ENCODE peak calls at places on chromosomes 5 and 9, in ten cellular contexts. One of them, this sample, is unnamed.

GRCh38 chr5:102286465-102286864 is 9.6 kb downstream of the SLCO4C1 start:
- DNase-seq in prostate gland: no peak
- DNase-seq in PC-3: no peak
- DNase-seq in mesothelial cell of epicardium: no peak
- DNase-seq in CD4-positive, alpha-beta T cell: no peak
- DNase-seq in choroid plexus epithelial cell: no peak
- DNase-seq in mucosa of descending colon: no peak
- DNase-seq in psoas muscle: no peak
- DNase-seq in Calu3: no peak
- DNase-seq in RWPE1: no peak
- DNase-seq in this sample: no peak

GRCh38 chr5:154086123-154086522 is 47.4 kb downstream of the MFAP3 start:
- DNase-seq in prostate gland: no peak
- DNase-seq in PC-3: no peak
- DNase-seq in mesothelial cell of epicardium: no peak
- DNase-seq in CD4-positive, alpha-beta T cell: no peak
- DNase-seq in choroid plexus epithelial cell: no peak
- DNase-seq in mucosa of descending colon: no peak
- DNase-seq in psoas muscle: no peak
- DNase-seq in Calu3: no peak
- DNase-seq in RWPE1: no peak
- DNase-seq in this sample: no peak

GRCh38 chr5:168365581-168366081 is 74.2 kb downstream of the WWC1 start:
- DNase-seq in prostate gland: peak; percentile 84
- DNase-seq in PC-3: peak; percentile 75
- DNase-seq in mesothelial cell of epicardium: no peak
- DNase-seq in CD4-positive, alpha-beta T cell: no peak
- DNase-seq in choroid plexus epithelial cell: no peak
- DNase-seq in mucosa of descending colon: peak; percentile 80
- DNase-seq in psoas muscle: peak; percentile 57
- DNase-seq in Calu3: peak; percentile 82
- DNase-seq in RWPE1: peak; percentile 86
- DNase-seq in this sample: no peak

GRCh38 chr9:138077898-138078540 is 200.4 kb downstream of the CACNA1B start:
- DNase-seq in prostate gland: no peak
- DNase-seq in PC-3: no peak
- DNase-seq in mesothelial cell of epicardium: no peak
- DNase-seq in CD4-positive, alpha-beta T cell: no peak
- DNase-seq in choroid plexus epithelial cell: no peak
- DNase-seq in mucosa of descending colon: no peak
- DNase-seq in psoas muscle: no peak
- DNase-seq in Calu3: no peak
- DNase-seq in RWPE1: no peak
- DNase-seq in this sample: peak; percentile 9

GRCh38 chr5:22649076-22649475 is 204.1 kb downstream of the CDH12 start:
- DNase-seq in prostate gland: peak; percentile 44
- DNase-seq in PC-3: peak; percentile 85
- DNase-seq in mesothelial cell of epicardium: no peak
- DNase-seq in CD4-positive, alpha-beta T cell: no peak
- DNase-seq in choroid plexus epithelial cell: no peak
- DNase-seq in mucosa of descending colon: no peak
- DNase-seq in psoas muscle: no peak
- DNase-seq in Calu3: peak; percentile 46
- DNase-seq in RWPE1: peak; percentile 1
- DNase-seq in this sample: no peak

GRCh38 chr5:58156977-58157701 is 302.7 kb downstream of the PLK2 start:
- DNase-seq in prostate gland: no peak
- DNase-seq in PC-3: no peak
- DNase-seq in mesothelial cell of epicardium: no peak
- DNase-seq in CD4-positive, alpha-beta T cell: no peak
- DNase-seq in choroid plexus epithelial cell: peak; percentile 10
- DNase-seq in mucosa of descending colon: no peak
- DNase-seq in psoas muscle: no peak
- DNase-seq in Calu3: no peak
- DNase-seq in RWPE1: no peak
- DNase-seq in this sample: no peak

GRCh38 chr9:120734607-120735006 is 20.3 kb upstream of the MEGF9 start:
- DNase-seq in prostate gland: no peak
- DNase-seq in PC-3: no peak
- DNase-seq in mesothelial cell of epicardium: no peak
- DNase-seq in CD4-positive, alpha-beta T cell: no peak
- DNase-seq in choroid plexus epithelial cell: no peak
- DNase-seq in mucosa of descending colon: no peak
- DNase-seq in psoas muscle: no peak
- DNase-seq in Calu3: no peak
- DNase-seq in RWPE1: no peak
- DNase-seq in this sample: no peak

GRCh38 chr5:6193315-6193714 is 185.0 kb downstream of the MED10 start:
- DNase-seq in prostate gland: no peak
- DNase-seq in PC-3: peak; percentile 71
- DNase-seq in mesothelial cell of epicardium: no peak
- DNase-seq in CD4-positive, alpha-beta T cell: no peak
- DNase-seq in choroid plexus epithelial cell: no peak
- DNase-seq in mucosa of descending colon: no peak
- DNase-seq in psoas muscle: no peak
- DNase-seq in Calu3: no peak
- DNase-seq in RWPE1: no peak
- DNase-seq in this sample: no peak

DNA sequence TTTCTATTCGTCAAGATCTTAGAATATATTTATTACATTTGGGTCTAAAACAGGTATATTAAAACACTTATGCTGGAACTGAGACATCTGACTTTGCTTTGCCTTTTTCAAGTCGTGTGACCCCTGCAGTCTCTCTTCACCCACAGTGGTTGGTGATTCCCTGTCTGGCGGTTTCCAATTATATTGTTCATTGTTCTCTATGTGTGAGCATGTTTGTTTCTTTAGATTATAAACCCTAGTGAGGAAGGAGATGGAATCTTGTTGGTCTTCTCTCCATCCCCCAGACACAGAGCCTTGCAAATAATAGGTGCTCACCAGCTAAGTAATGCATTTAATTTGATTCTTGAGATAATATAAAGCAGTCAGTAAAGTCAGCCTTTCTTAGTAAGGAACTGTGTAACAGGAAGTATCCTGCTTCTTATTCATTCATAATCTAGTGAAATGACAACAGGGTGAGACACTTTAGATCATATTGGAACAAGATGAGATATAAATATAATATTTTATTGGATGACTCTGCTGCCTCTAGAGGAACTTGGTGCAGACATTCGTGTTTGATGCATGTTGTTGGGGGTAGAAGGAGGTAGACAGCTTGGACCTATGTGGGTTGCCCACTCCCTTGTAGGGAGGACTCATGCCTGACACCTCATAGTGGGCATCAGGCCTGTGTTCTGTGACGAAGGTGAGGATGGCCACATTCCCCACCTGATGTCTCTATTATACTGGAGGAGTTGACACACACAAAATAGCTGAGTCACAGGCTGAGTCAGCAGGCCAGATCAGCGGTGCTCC is 88.1 kb downstream of the FGF1 start:
- DNase-seq in prostate gland: no peak
- DNase-seq in PC-3: peak; percentile 95
- DNase-seq in mesothelial cell of epicardium: no peak
- DNase-seq in CD4-positive, alpha-beta T cell: no peak
- DNase-seq in choroid plexus epithelial cell: peak; percentile 80
- DNase-seq in mucosa of descending colon: no peak
- DNase-seq in psoas muscle: no peak
- DNase-seq in Calu3: peak; percentile 60
- DNase-seq in RWPE1: peak; percentile 76
- DNase-seq in this sample: no peak
- TF ChIP-seq CTCF in prostate gland: no peak
- TF ChIP-seq CTCF in PC-3: peak; percentile 25
- TF ChIP-seq CTCF in mesothelial cell of epicardium: no peak
- TF ChIP-seq CTCF in CD4-positive, alpha-beta T cell: no peak
- TF ChIP-seq CTCF in choroid plexus epithelial cell: peak; percentile 44
- TF ChIP-seq CTCF in mucosa of descending colon: no peak
- TF ChIP-seq CTCF in psoas muscle: no peak
- TF ChIP-seq CTCF in Calu3: peak; percentile 13
- TF ChIP-seq CTCF in RWPE1: no peak
- TF ChIP-seq CTCF in this sample: no peak

GRCh38 chr9:5264219-5264595 is 33.0 kb downstream of the INSL4 start:
- DNase-seq in prostate gland: no peak
- DNase-seq in PC-3: no peak
- DNase-seq in mesothelial cell of epicardium: no peak
- DNase-seq in CD4-positive, alpha-beta T cell: no peak
- DNase-seq in choroid plexus epithelial cell: no peak
- DNase-seq in mucosa of descending colon: no peak
- DNase-seq in psoas muscle: no peak
- DNase-seq in Calu3: no peak
- DNase-seq in RWPE1: no peak
- DNase-seq in this sample: no peak

GRCh38 chr9:5269249-5269715 is 35.2 kb downstream of the RLN2 start:
- DNase-seq in prostate gland: no peak
- DNase-seq in PC-3: peak; percentile 74
- DNase-seq in mesothelial cell of epicardium: no peak
- DNase-seq in CD4-positive, alpha-beta T cell: no peak
- DNase-seq in choroid plexus epithelial cell: peak; percentile 80
- DNase-seq in mucosa of descending colon: no peak
- DNase-seq in psoas muscle: no peak
- DNase-seq in Calu3: peak; percentile 27
- DNase-seq in RWPE1: peak; percentile 12
- DNase-seq in this sample: no peak

GRCh38 chr9:5265939-5266338 is 34.7 kb downstream of the INSL4 start:
- DNase-seq in prostate gland: no peak
- DNase-seq in PC-3: no peak
- DNase-seq in mesothelial cell of epicardium: no peak
- DNase-seq in CD4-positive, alpha-beta T cell: no peak
- DNase-seq in choroid plexus epithelial cell: no peak
- DNase-seq in mucosa of descending colon: no peak
- DNase-seq in psoas muscle: no peak
- DNase-seq in Calu3: no peak
- DNase-seq in RWPE1: no peak
- DNase-seq in this sample: no peak

DNA sequence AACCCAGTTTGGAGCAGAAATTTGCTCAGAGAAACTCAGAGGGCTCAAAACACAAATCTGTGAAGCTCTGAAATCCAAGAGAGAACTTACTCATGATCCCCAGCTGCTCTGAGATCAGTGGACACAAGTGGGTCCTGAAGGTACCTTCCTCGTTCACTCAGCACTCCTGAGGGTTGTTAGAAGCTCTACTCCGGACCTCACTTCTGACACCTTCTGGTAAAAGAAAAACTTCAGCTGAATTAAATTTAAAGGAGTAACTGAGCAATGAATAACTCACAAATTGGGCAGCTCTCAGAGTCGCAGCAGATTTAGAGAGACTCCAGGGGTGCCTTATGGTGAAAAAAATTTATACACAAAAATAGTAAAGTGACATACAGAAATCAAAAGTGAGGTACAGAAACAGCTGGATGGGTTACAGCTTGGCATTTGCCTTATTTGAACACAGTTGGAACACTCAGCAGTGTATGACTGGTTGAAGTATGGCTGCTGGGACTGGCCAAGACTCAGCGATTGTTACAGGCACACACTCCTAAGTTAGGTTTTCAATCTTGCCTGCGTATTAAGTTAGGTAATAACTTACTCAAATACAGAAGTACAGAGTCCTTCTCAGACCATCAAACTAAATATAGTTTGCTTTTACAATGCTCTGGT is 32.5 kb downstream of the INSL4 start:
- DNase-seq in prostate gland: no peak
- DNase-seq in PC-3: peak; percentile 32
- DNase-seq in mesothelial cell of epicardium: no peak
- DNase-seq in CD4-positive, alpha-beta T cell: no peak
- DNase-seq in choroid plexus epithelial cell: peak; percentile 63
- DNase-seq in mucosa of descending colon: no peak
- DNase-seq in psoas muscle: no peak
- DNase-seq in Calu3: peak; percentile 7
- DNase-seq in RWPE1: no peak
- DNase-seq in this sample: no peak
- TF ChIP-seq CTCF in prostate gland: no peak
- TF ChIP-seq CTCF in PC-3: no peak
- TF ChIP-seq CTCF in mesothelial cell of epicardium: no peak
- TF ChIP-seq CTCF in CD4-positive, alpha-beta T cell: no peak
- TF ChIP-seq CTCF in choroid plexus epithelial cell: peak; percentile 48
- TF ChIP-seq CTCF in mucosa of descending colon: no peak
- TF ChIP-seq CTCF in psoas muscle: peak; percentile 4
- TF ChIP-seq CTCF in Calu3: no peak
- TF ChIP-seq CTCF in RWPE1: no peak
- TF ChIP-seq CTCF in this sample: no peak

GRCh38 chr5:20559845-20560244 is 571.8 kb upstream of the CDH18 start:
- DNase-seq in prostate gland: no peak
- DNase-seq in PC-3: no peak
- DNase-seq in mesothelial cell of epicardium: no peak
- DNase-seq in CD4-positive, alpha-beta T cell: no peak
- DNase-seq in choroid plexus epithelial cell: no peak
- DNase-seq in mucosa of descending colon: no peak
- DNase-seq in psoas muscle: no peak
- DNase-seq in Calu3: no peak
- DNase-seq in RWPE1: no peak
- DNase-seq in this sample: no peak

GRCh38 chr5:20554001-20554400 is 566.0 kb upstream of the CDH18 start:
- DNase-seq in prostate gland: no peak
- DNase-seq in PC-3: peak; percentile 47
- DNase-seq in mesothelial cell of epicardium: no peak
- DNase-seq in CD4-positive, alpha-beta T cell: no peak
- DNase-seq in choroid plexus epithelial cell: peak; percentile 53
- DNase-seq in mucosa of descending colon: no peak
- DNase-seq in psoas muscle: no peak
- DNase-seq in Calu3: no peak
- DNase-seq in RWPE1: no peak
- DNase-seq in this sample: no peak

GRCh38 chr5:20556364-20556763 is 568.4 kb upstream of the CDH18 start:
- DNase-seq in prostate gland: no peak
- DNase-seq in PC-3: peak; percentile 45
- DNase-seq in mesothelial cell of epicardium: no peak
- DNase-seq in CD4-positive, alpha-beta T cell: no peak
- DNase-seq in choroid plexus epithelial cell: peak; percentile 76
- DNase-seq in mucosa of descending colon: no peak
- DNase-seq in psoas muscle: no peak
- DNase-seq in Calu3: no peak
- DNase-seq in RWPE1: peak; percentile 2
- DNase-seq in this sample: no peak

DNA sequence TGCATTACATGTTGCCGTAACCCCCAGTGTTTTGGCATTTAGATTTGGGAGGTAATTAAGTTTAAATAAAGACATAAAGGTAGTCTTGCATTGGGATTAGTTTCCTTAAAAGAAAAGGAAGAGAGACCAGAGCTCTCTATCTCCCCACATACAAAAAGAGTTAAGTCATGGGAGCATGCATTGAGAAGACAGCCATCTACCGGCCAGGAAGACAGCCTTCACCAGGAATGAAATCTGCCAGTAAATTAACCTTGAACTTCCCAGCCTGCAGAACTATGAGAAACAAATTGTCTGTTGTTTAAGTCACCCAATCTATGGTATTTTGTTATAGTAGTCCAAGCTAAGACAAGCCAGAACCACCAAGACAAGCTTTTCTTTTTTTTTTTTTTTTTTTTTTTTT is 567.0 kb upstream of the CDH18 start:
- DNase-seq in prostate gland: no peak
- DNase-seq in PC-3: peak; percentile 25
- DNase-seq in mesothelial cell of epicardium: no peak
- DNase-seq in CD4-positive, alpha-beta T cell: no peak
- DNase-seq in choroid plexus epithelial cell: no peak
- DNase-seq in mucosa of descending colon: no peak
- DNase-seq in psoas muscle: no peak
- DNase-seq in Calu3: no peak
- DNase-seq in RWPE1: no peak
- DNase-seq in this sample: no peak
- TF ChIP-seq CTCF in prostate gland: no peak
- TF ChIP-seq CTCF in PC-3: peak; percentile 49
- TF ChIP-seq CTCF in mesothelial cell of epicardium: no peak
- TF ChIP-seq CTCF in CD4-positive, alpha-beta T cell: no peak
- TF ChIP-seq CTCF in choroid plexus epithelial cell: peak; percentile 37
- TF ChIP-seq CTCF in mucosa of descending colon: no peak
- TF ChIP-seq CTCF in psoas muscle: no peak
- TF ChIP-seq CTCF in Calu3: no peak
- TF ChIP-seq CTCF in RWPE1: no peak
- TF ChIP-seq CTCF in this sample: no peak

DNA sequence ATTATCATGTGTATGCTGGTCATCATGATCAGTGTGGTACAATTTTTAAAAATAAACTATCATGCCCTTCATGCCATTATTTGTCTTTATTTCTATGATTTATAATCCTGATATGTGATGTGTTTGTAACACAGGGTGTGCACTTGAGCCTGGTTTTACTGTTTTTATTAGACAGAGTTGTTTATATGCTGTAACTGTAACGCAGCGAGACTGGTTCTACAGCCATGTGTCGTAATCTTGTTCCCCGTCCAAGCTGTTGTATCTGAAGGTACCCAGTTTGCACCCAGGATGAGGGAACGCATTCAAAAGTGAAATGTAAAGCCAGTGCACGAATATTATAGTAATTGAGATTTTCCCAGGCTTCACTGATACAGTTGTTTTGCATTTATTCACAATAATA is 28.2 kb downstream of the SNX18 start:
- DNase-seq in prostate gland: peak; percentile 74
- DNase-seq in PC-3: peak; percentile 29
- DNase-seq in mesothelial cell of epicardium: no peak
- DNase-seq in CD4-positive, alpha-beta T cell: no peak
- DNase-seq in choroid plexus epithelial cell: no peak
- DNase-seq in mucosa of descending colon: peak; percentile 53
- DNase-seq in psoas muscle: no peak
- DNase-seq in Calu3: no peak
- DNase-seq in RWPE1: peak; percentile 48
- DNase-seq in this sample: no peak
- TF ChIP-seq CTCF in prostate gland: no peak
- TF ChIP-seq CTCF in PC-3: no peak
- TF ChIP-seq CTCF in mesothelial cell of epicardium: no peak
- TF ChIP-seq CTCF in CD4-positive, alpha-beta T cell: no peak
- TF ChIP-seq CTCF in choroid plexus epithelial cell: no peak
- TF ChIP-seq CTCF in mucosa of descending colon: no peak
- TF ChIP-seq CTCF in psoas muscle: no peak
- TF ChIP-seq CTCF in Calu3: no peak
- TF ChIP-seq CTCF in RWPE1: no peak
- TF ChIP-seq CTCF in this sample: no peak

This sample was measured in activated B cell treated with CpG ODN at 0.5 μM for 24 hours.